ENCODE peak calls at places on chromosomes 6 and 20, in seven cellular contexts. One of them, this sample, is unnamed.

GRCh38 chr6:163338671-163339405 is 75.7 kb upstream of the QKI start:
- DNase-seq in HepG2: no peak
- DNase-seq in heart left ventricle: peak
- DNase-seq in EH: peak
- DNase-seq in psoas muscle: peak
- DNase-seq in thoracic aorta: no peak
- DNase-seq in CD14-positive monocyte: no peak
- DNase-seq in this sample: no peak

GRCh38 chr20:48818031-48818370 is 9.8 kb downstream of the PREX1 start:
- DNase-seq in HepG2: no peak
- DNase-seq in heart left ventricle: no peak
- DNase-seq in EH: no peak
- DNase-seq in psoas muscle: no peak
- DNase-seq in thoracic aorta: no peak
- DNase-seq in CD14-positive monocyte: no peak
- DNase-seq in this sample: no peak

GRCh38 chr6:146914563-146915483 is 289.4 kb upstream of the STXBP5 start:
- DNase-seq in HepG2: no peak
- DNase-seq in heart left ventricle: no peak
- DNase-seq in EH: peak
- DNase-seq in psoas muscle: peak
- DNase-seq in thoracic aorta: peak
- DNase-seq in CD14-positive monocyte: peak
- DNase-seq in this sample: no peak

GRCh38 chr20:34705383-34706021 is 1.4 kb downstream of the TP53INP2 start:
- DNase-seq in HepG2: peak
- DNase-seq in heart left ventricle: peak
- DNase-seq in EH: peak
- DNase-seq in psoas muscle: no peak
- DNase-seq in thoracic aorta: no peak
- DNase-seq in CD14-positive monocyte: peak
- DNase-seq in this sample: no peak

GRCh38 chr6:18234564-18234963 is 29.8 kb downstream of the DEK start:
- DNase-seq in HepG2: no peak
- DNase-seq in heart left ventricle: no peak
- DNase-seq in EH: no peak
- DNase-seq in psoas muscle: no peak
- DNase-seq in thoracic aorta: no peak
- DNase-seq in CD14-positive monocyte: no peak
- DNase-seq in this sample: no peak

GRCh38 chr6:38876470-38876869 is 161.4 kb downstream of the DNAH8 start:
- DNase-seq in HepG2: no peak
- DNase-seq in heart left ventricle: no peak
- DNase-seq in EH: no peak
- DNase-seq in psoas muscle: no peak
- DNase-seq in thoracic aorta: no peak
- DNase-seq in CD14-positive monocyte: no peak
- DNase-seq in this sample: no peak

GRCh38 chr20:47607208-47607613 is 105.5 kb downstream of the NCOA3 start:
- DNase-seq in HepG2: no peak
- DNase-seq in heart left ventricle: no peak
- DNase-seq in EH: peak
- DNase-seq in psoas muscle: no peak
- DNase-seq in thoracic aorta: no peak
- DNase-seq in CD14-positive monocyte: no peak
- DNase-seq in this sample: no peak

GRCh38 chr6:53906842-53907241 is 112.0 kb downstream of the LRRC1 start:
- DNase-seq in HepG2: no peak
- DNase-seq in heart left ventricle: no peak
- DNase-seq in EH: peak
- DNase-seq in psoas muscle: no peak
- DNase-seq in thoracic aorta: no peak
- DNase-seq in CD14-positive monocyte: no peak
- DNase-seq in this sample: no peak

GRCh38 chr20:61117725-61118124 is 134.3 kb upstream of the CDH4 start:
- DNase-seq in HepG2: no peak
- DNase-seq in heart left ventricle: no peak
- DNase-seq in EH: peak
- DNase-seq in psoas muscle: no peak
- DNase-seq in thoracic aorta: no peak
- DNase-seq in CD14-positive monocyte: no peak
- DNase-seq in this sample: no peak

GRCh38 chr20:13788167-13788834 is 3.5 kb downstream of the NDUFAF5 start:
- DNase-seq in HepG2: peak
- DNase-seq in heart left ventricle: no peak
- DNase-seq in EH: peak
- DNase-seq in psoas muscle: no peak
- DNase-seq in thoracic aorta: no peak
- DNase-seq in CD14-positive monocyte: no peak
- DNase-seq in this sample: no peak

GRCh38 chr6:151661928-151662327 is 145.6 kb upstream of the ESR1 start:
- DNase-seq in HepG2: no peak
- DNase-seq in heart left ventricle: no peak
- DNase-seq in EH: no peak
- DNase-seq in psoas muscle: no peak
- DNase-seq in thoracic aorta: no peak
- DNase-seq in CD14-positive monocyte: no peak
- DNase-seq in this sample: no peak

GRCh38 chr20:58661298-58662141 is 10.4 kb downstream of the STX16 start:
- DNase-seq in HepG2: no peak
- DNase-seq in heart left ventricle: no peak
- DNase-seq in EH: no peak
- DNase-seq in psoas muscle: no peak
- DNase-seq in thoracic aorta: no peak
- DNase-seq in CD14-positive monocyte: no peak
- DNase-seq in this sample: no peak

GRCh38 chr6:15538766-15539165 is 124.1 kb downstream of the DTNBP1 start:
- DNase-seq in HepG2: no peak
- DNase-seq in heart left ventricle: no peak
- DNase-seq in EH: no peak
- DNase-seq in psoas muscle: no peak
- DNase-seq in thoracic aorta: no peak
- DNase-seq in CD14-positive monocyte: no peak
- DNase-seq in this sample: no peak

GRCh38 chr6:26157150-26157837 is 70.1 kb downstream of the HFE start:
- DNase-seq in HepG2: no peak
- DNase-seq in heart left ventricle: peak
- DNase-seq in EH: peak
- DNase-seq in psoas muscle: peak
- DNase-seq in thoracic aorta: no peak
- DNase-seq in CD14-positive monocyte: peak
- DNase-seq in this sample: peak

GRCh38 chr6:143596857-143597256 is 80.9 kb upstream of the PHACTR2 start:
- DNase-seq in HepG2: no peak
- DNase-seq in heart left ventricle: peak
- DNase-seq in EH: peak
- DNase-seq in psoas muscle: peak
- DNase-seq in thoracic aorta: no peak
- DNase-seq in CD14-positive monocyte: no peak
- DNase-seq in this sample: no peak

GRCh38 chr6:125197795-125198269 is 44.3 kb downstream of the TPD52L1 start:
- DNase-seq in HepG2: no peak
- DNase-seq in heart left ventricle: peak
- DNase-seq in EH: peak
- DNase-seq in psoas muscle: peak
- DNase-seq in thoracic aorta: peak
- DNase-seq in CD14-positive monocyte: no peak
- DNase-seq in this sample: no peak

GRCh38 chr6:152261179-152261578 is 376.0 kb downstream of the SYNE1 start:
- DNase-seq in HepG2: no peak
- DNase-seq in heart left ventricle: peak
- DNase-seq in EH: no peak
- DNase-seq in psoas muscle: peak
- DNase-seq in thoracic aorta: no peak
- DNase-seq in CD14-positive monocyte: no peak
- DNase-seq in this sample: no peak

GRCh38 chr20:40080059-40080652 is 608.9 kb downstream of the MAFB start:
- DNase-seq in HepG2: no peak
- DNase-seq in heart left ventricle: no peak
- DNase-seq in EH: no peak
- DNase-seq in psoas muscle: no peak
- DNase-seq in thoracic aorta: no peak
- DNase-seq in CD14-positive monocyte: no peak
- DNase-seq in this sample: no peak

GRCh38 chr6:169159331-169159730 is 94.3 kb downstream of the THBS2 start:
- DNase-seq in HepG2: no peak
- DNase-seq in heart left ventricle: no peak
- DNase-seq in EH: no peak
- DNase-seq in psoas muscle: no peak
- DNase-seq in thoracic aorta: no peak
- DNase-seq in CD14-positive monocyte: no peak
- DNase-seq in this sample: no peak

GRCh38 chr20:41969656-41970055 is 351.5 kb upstream of the CHD6 start:
- DNase-seq in HepG2: no peak
- DNase-seq in heart left ventricle: no peak
- DNase-seq in EH: no peak
- DNase-seq in psoas muscle: no peak
- DNase-seq in thoracic aorta: no peak
- DNase-seq in CD14-positive monocyte: no peak
- DNase-seq in this sample: no peak

GRCh38 chr20:31236953-31237352 is 20.5 kb upstream of the DEFB115 start:
- DNase-seq in HepG2: no peak
- DNase-seq in heart left ventricle: no peak
- DNase-seq in EH: no peak
- DNase-seq in psoas muscle: no peak
- DNase-seq in thoracic aorta: no peak
- DNase-seq in CD14-positive monocyte: no peak
- DNase-seq in this sample: no peak

GRCh38 chr20:58483051-58483450 is 32.1 kb downstream of the APCDD1L start:
- DNase-seq in HepG2: no peak
- DNase-seq in heart left ventricle: no peak
- DNase-seq in EH: no peak
- DNase-seq in psoas muscle: no peak
- DNase-seq in thoracic aorta: no peak
- DNase-seq in CD14-positive monocyte: no peak
- DNase-seq in this sample: no peak

GRCh38 chr6:16523550-16524379 is 237.5 kb downstream of the ATXN1 start:
- DNase-seq in HepG2: no peak
- DNase-seq in heart left ventricle: peak
- DNase-seq in EH: peak
- DNase-seq in psoas muscle: no peak
- DNase-seq in thoracic aorta: no peak
- DNase-seq in CD14-positive monocyte: no peak
- DNase-seq in this sample: no peak

GRCh38 chr6:20610636-20611200 is 76.5 kb downstream of the CDKAL1 start:
- DNase-seq in HepG2: no peak
- DNase-seq in heart left ventricle: no peak
- DNase-seq in EH: peak
- DNase-seq in psoas muscle: no peak
- DNase-seq in thoracic aorta: no peak
- DNase-seq in CD14-positive monocyte: no peak
- DNase-seq in this sample: no peak

GRCh38 chr20:43976577-43976976 is 61.9 kb downstream of the TOX2 start:
- DNase-seq in HepG2: no peak
- DNase-seq in heart left ventricle: no peak
- DNase-seq in EH: no peak
- DNase-seq in psoas muscle: no peak
- DNase-seq in thoracic aorta: no peak
- DNase-seq in CD14-positive monocyte: no peak
- DNase-seq in this sample: no peak

GRCh38 chr6:2129076-2129695 is 116.2 kb downstream of the GMDS start:
- DNase-seq in HepG2: no peak
- DNase-seq in heart left ventricle: no peak
- DNase-seq in EH: no peak
- DNase-seq in psoas muscle: no peak
- DNase-seq in thoracic aorta: no peak
- DNase-seq in CD14-positive monocyte: no peak
- DNase-seq in this sample: no peak

GRCh38 chr6:101113468-101114260 is 232.5 kb upstream of the ASCC3 start:
- DNase-seq in HepG2: no peak
- DNase-seq in heart left ventricle: no peak
- DNase-seq in EH: no peak
- DNase-seq in psoas muscle: no peak
- DNase-seq in thoracic aorta: no peak
- DNase-seq in CD14-positive monocyte: no peak
- DNase-seq in this sample: no peak

GRCh38 chr6:15299430-15300131 is 53.7 kb downstream of the JARID2 start:
- DNase-seq in HepG2: peak
- DNase-seq in heart left ventricle: peak
- DNase-seq in EH: peak
- DNase-seq in psoas muscle: peak
- DNase-seq in thoracic aorta: no peak
- DNase-seq in CD14-positive monocyte: peak
- DNase-seq in this sample: peak

GRCh38 chr20:21557246-21557982 is 43.5 kb upstream of the NKX2-2 start:
- DNase-seq in HepG2: no peak
- DNase-seq in heart left ventricle: no peak
- DNase-seq in EH: no peak
- DNase-seq in psoas muscle: no peak
- DNase-seq in thoracic aorta: no peak
- DNase-seq in CD14-positive monocyte: no peak
- DNase-seq in this sample: no peak

GRCh38 chr20:11845311-11845710 is 72.4 kb upstream of the BTBD3 start:
- DNase-seq in HepG2: no peak
- DNase-seq in heart left ventricle: no peak
- DNase-seq in EH: peak
- DNase-seq in psoas muscle: no peak
- DNase-seq in thoracic aorta: no peak
- DNase-seq in CD14-positive monocyte: no peak
- DNase-seq in this sample: no peak

GRCh38 chr20:1431158-1431557 is 35.5 kb downstream of the NSFL1C start:
- DNase-seq in HepG2: no peak
- DNase-seq in heart left ventricle: no peak
- DNase-seq in EH: no peak
- DNase-seq in psoas muscle: no peak
- DNase-seq in thoracic aorta: no peak
- DNase-seq in CD14-positive monocyte: no peak
- DNase-seq in this sample: no peak

GRCh38 chr6:5025911-5026819 is 22.3 kb upstream of the RPP40 start:
- DNase-seq in HepG2: peak
- DNase-seq in heart left ventricle: peak
- DNase-seq in EH: peak
- DNase-seq in psoas muscle: peak
- DNase-seq in thoracic aorta: no peak
- DNase-seq in CD14-positive monocyte: no peak
- DNase-seq in this sample: no peak

GRCh38 chr20:5535211-5535756 is 214.9 kb upstream of the SHLD1 start:
- DNase-seq in HepG2: peak
- DNase-seq in heart left ventricle: no peak
- DNase-seq in EH: peak
- DNase-seq in psoas muscle: no peak
- DNase-seq in thoracic aorta: no peak
- DNase-seq in CD14-positive monocyte: peak
- DNase-seq in this sample: peak

GRCh38 chr6:150184850-150185480 is 42.1 kb downstream of the PPP1R14C start:
- DNase-seq in HepG2: no peak
- DNase-seq in heart left ventricle: no peak
- DNase-seq in EH: no peak
- DNase-seq in psoas muscle: no peak
- DNase-seq in thoracic aorta: no peak
- DNase-seq in CD14-positive monocyte: no peak
- DNase-seq in this sample: no peak

GRCh38 chr6:85865665-85866372 is 223.1 kb upstream of the SYNCRIP start:
- DNase-seq in HepG2: peak
- DNase-seq in heart left ventricle: no peak
- DNase-seq in EH: peak
- DNase-seq in psoas muscle: no peak
- DNase-seq in thoracic aorta: no peak
- DNase-seq in CD14-positive monocyte: no peak
- DNase-seq in this sample: no peak

GRCh38 chr20:49566401-49566800 is 1.5 kb downstream of the PTGIS start:
- DNase-seq in HepG2: no peak
- DNase-seq in heart left ventricle: no peak
- DNase-seq in EH: no peak
- DNase-seq in psoas muscle: no peak
- DNase-seq in thoracic aorta: no peak
- DNase-seq in CD14-positive monocyte: peak
- DNase-seq in this sample: no peak